ENCODE peak calls at places on chromosomes 7 and 10, in four cellular contexts. Q, A, W and C are unnamed samples.

GRCh38 chr7:99837649-99838361 is 10.0 kb downstream of the CYP3A43 start:
- DNase-seq in Q (no peak), A (no peak), W (no peak), C (no peak)

GRCh38 chr10:113027574-113028392 is 77.7 kb downstream of the TCF7L2 start:
- DNase-seq in Q (no peak), A (no peak), W (no peak), C (no peak)

GRCh38 chr10:9634466-9634865 is 1383.2 kb upstream of the CELF2 start:
- DNase-seq in Q (no peak), A (no peak), W (no peak), C (no peak)

GRCh38 chr7:32453286-32454011 is 36.7 kb downstream of the LSM5 start:
- DNase-seq in Q (no peak), A (no peak), W (no peak), C (no peak)

GRCh38 chr7:91055219-91055618 is 209.0 kb upstream of the FZD1 start:
- DNase-seq in Q (no peak), A (no peak), W (no peak), C (no peak)

GRCh38 chr7:27873981-27874957 is 134.3 kb downstream of the TAX1BP1 start:
- DNase-seq in Q (peak; percentile 60), A (peak; percentile 70), W (peak; percentile 86), C (peak; percentile 81)

GRCh38 chr10:75712241-75712880 is 280.9 kb downstream of the LRMDA start:
- DNase-seq in Q (no peak), A (peak; percentile 11), W (no peak), C (peak; percentile 75)

GRCh38 chr7:117064688-117065087 is 111.4 kb downstream of the ST7 start:
- DNase-seq in Q (no peak), A (no peak), W (no peak), C (no peak)

GRCh38 chr7:103573479-103574058 is 127.6 kb upstream of the SLC26A5 start:
- DNase-seq in Q (no peak), A (no peak), W (no peak), C (no peak)

GRCh38 chr7:104758504-104758903 is 255.5 kb upstream of the KMT2E start:
- DNase-seq in Q (no peak), A (no peak), W (no peak), C (no peak)

GRCh38 chr7:137986252-137987010 is 15.5 kb downstream of the CREB3L2 start:
- DNase-seq in Q (no peak), A (no peak), W (peak; percentile 35), C (no peak)

GRCh38 chr7:55557666-55558188 is 14.6 kb downstream of the VOPP1 start:
- DNase-seq in Q (no peak), A (no peak), W (no peak), C (no peak)

GRCh38 chr7:131008840-131009651 is 275.0 kb upstream of the KLF14 start:
- DNase-seq in Q (no peak), A (no peak), W (no peak), C (no peak)

GRCh38 chr7:111076205-111076604 is 14.7 kb upstream of the LRRN3 start:
- DNase-seq in Q (no peak), A (no peak), W (no peak), C (no peak)

GRCh38 chr7:151660141-151660540 is 140.4 kb upstream of the RHEB start:
- DNase-seq in Q (no peak), A (no peak), W (no peak), C (no peak)

GRCh38 chr7:98294798-98295382 is 13.4 kb downstream of the BRI3 start:
- DNase-seq in Q (peak; percentile 58), A (peak; percentile 48), W (peak; percentile 78), C (no peak)

GRCh38 chr7:133081119-133081604 is 728 bp downstream of the CHCHD3 start:
- DNase-seq in Q (no peak), A (no peak), W (no peak), C (no peak)

GRCh38 chr10:96416643-96417042 is 57.8 kb upstream of the OPALIN start:
- DNase-seq in Q (peak; percentile 29), A (peak; percentile 40), W (no peak), C (no peak)

GRCh38 chr10:24851595-24851994 is 100.8 kb downstream of the PRTFDC1 start:
- DNase-seq in Q (peak; percentile 65), A (no peak), W (peak; percentile 81), C (no peak)

GRCh38 chr10:20963056-20963455 is 65.9 kb upstream of the NEBL start:
- DNase-seq in Q (no peak), A (no peak), W (no peak), C (no peak)

GRCh38 chr10:131929122-131929845 is 28.5 kb downstream of the PPP2R2D start:
- DNase-seq in Q (no peak), A (no peak), W (peak; percentile 24), C (no peak)

GRCh38 chr10:25725917-25726716 is 207.9 kb upstream of the MYO3A start:
- DNase-seq in Q (no peak), A (no peak), W (no peak), C (no peak)

GRCh38 chr10:86751477-86751876 is 4.9 kb upstream of the BMPR1A start:
- DNase-seq in Q (no peak), A (no peak), W (no peak), C (no peak)

GRCh38 chr10:77192402-77192801 is 445.2 kb downstream of the KCNMA1 start:
- DNase-seq in Q (no peak), A (no peak), W (no peak), C (no peak)

GRCh38 chr10:100875484-100876166 is 37.1 kb upstream of the SLF2 start:
- DNase-seq in Q (no peak), A (no peak), W (no peak), C (peak; percentile 38)

GRCh38 chr10:129491123-129491734 is 24.2 kb downstream of the MGMT start:
- DNase-seq in Q (no peak), A (no peak), W (no peak), C (no peak)

GRCh38 chr10:74683067-74683466 is 143.3 kb upstream of the KAT6B start:
- DNase-seq in Q (no peak), A (no peak), W (no peak), C (no peak)

GRCh38 chr7:105682331-105683070 is 101.2 kb upstream of the EFCAB10 start:
- DNase-seq in Q (no peak), A (no peak), W (no peak), C (no peak)

GRCh38 chr7:99267530-99268360 is 4.9 kb upstream of the MYH16 start:
- DNase-seq in Q (no peak), A (no peak), W (peak; percentile 71), C (peak; percentile 72)

GRCh38 chr10:121679916-121680315 is 81.7 kb upstream of the FGFR2 start:
- DNase-seq in Q (no peak), A (no peak), W (no peak), C (no peak)

GRCh38 chr7:38367301-38367700 is 93.9 kb upstream of the TARP start:
- DNase-seq in Q (no peak), A (no peak), W (no peak), C (no peak)

GRCh38 chr7:4277936-4278335 is 404.2 kb upstream of the FOXK1 start:
- DNase-seq in Q (no peak), A (no peak), W (no peak), C (no peak)

GRCh38 chr7:132187391-132187790 is 388.9 kb downstream of the PLXNA4 start:
- DNase-seq in Q (no peak), A (no peak), W (no peak), C (no peak)

DNA sequence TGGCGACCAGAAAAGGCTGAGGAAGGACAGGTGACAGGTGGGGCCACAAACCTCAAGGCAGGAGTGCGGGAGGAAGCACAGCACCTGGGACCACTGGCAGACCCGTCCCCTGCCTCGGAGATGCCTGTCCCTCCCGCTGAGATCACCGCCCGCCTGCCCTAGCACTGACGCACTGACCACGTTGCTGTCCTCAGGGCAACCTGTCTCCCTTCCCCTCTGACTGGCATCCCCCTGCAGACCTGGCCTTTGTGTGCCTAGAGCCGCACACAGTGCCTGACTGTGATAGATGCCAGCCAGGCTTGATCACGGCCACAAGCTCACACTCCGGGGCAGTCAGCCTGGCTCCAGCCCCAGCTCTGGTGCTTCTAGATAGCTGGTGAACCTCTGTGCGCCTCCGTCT is 58.4 kb upstream of the EN2 start:
- DNase-seq in Q (no peak), A (no peak), W (no peak), C (peak; percentile 66)
- H3K27me3 ChIP-seq in Q (peaks cover 9% of the 10 kb centered on the region), A (peaks cover 75% of the 10 kb centered on the region), W (peaks cover 44% of the 10 kb centered on the region), C (peaks cover 4% of the 10 kb centered on the region)

GRCh38 chr10:91023708-91024438 is 103.0 kb upstream of the ANKRD1 start:
- DNase-seq in Q (no peak), A (no peak), W (no peak), C (no peak)

GRCh38 chr10:91022390-91022789 is 101.5 kb upstream of the ANKRD1 start:
- DNase-seq in Q (no peak), A (no peak), W (no peak), C (no peak)

GRCh38 chr10:91017202-91017601 is 96.3 kb upstream of the ANKRD1 start:
- DNase-seq in Q (no peak), A (no peak), W (no peak), C (no peak)

GRCh38 chr10:91024541-91024940 is 103.7 kb upstream of the ANKRD1 start:
- DNase-seq in Q (no peak), A (no peak), W (no peak), C (no peak)

GRCh38 chr10:91022924-91023707 is 102.2 kb upstream of the ANKRD1 start:
- DNase-seq in Q (no peak), A (no peak), W (no peak), C (no peak)
- H3K4me1 ChIP-seq in Q (peaks cover 2% of the 10 kb centered on the region), A (peaks cover 38% of the 10 kb centered on the region), W (peaks cover 17% of the 10 kb centered on the region), C (peaks cover 10% of the 10 kb centered on the region)

GRCh38 chr10:117762819-117763172 is 220.2 kb downstream of the EMX2 start:
- DNase-seq in Q (no peak), A (no peak), W (no peak), C (no peak)
- H3K27me3 ChIP-seq in Q (no peaks in the 10 kb centered on the region), A (peaks cover 18% of the 10 kb centered on the region), W (no peaks in the 10 kb centered on the region), C (no peaks in the 10 kb centered on the region)

DNA sequence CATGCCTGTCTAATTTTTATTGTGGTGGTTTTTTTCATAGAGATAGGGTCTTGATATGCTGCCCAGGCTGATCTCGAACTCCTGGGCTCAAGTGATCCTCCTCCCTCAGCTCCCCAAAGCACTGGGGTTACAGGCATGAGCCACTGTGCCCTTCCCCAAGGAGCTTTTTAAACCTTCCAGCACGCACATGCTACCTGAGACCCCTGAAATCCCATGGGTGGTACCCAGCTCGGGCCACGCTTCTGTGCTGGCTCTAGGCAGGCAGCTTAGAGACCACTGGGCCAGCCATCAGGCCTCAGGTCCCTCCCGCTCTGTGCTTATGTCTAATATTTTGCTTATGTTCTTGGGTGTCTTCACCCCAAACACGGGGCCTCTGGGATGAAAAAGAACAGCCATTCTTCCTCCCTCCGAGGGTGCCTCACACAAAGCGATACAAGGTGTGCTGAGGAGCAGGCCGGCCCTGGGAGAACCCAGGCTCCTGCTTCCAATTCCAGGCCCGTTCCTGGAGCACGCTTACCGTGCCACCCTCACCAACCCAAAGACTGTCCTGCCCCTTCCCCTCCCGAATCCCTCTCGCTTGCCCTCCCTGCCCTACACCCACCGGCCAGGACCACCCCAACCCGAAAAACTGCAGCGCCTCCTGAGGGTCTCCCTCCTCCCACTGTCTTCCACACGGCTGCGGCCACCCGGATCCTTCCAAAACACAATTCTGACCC is 10.9 kb downstream of the SPOCK2 start:
- DNase-seq in Q (no peak), A (no peak), W (no peak), C (peak; percentile 48)
- H3K4me1 ChIP-seq in Q (no peaks in the 10 kb centered on the region), A (peaks cover 10% of the 10 kb centered on the region), W (no peaks in the 10 kb centered on the region), C (no peaks in the 10 kb centered on the region)